ENCODE peak calls at places on chromosome 7, in five cellular contexts. V is stomach, D is suprapubic skin, Z is endothelial cell of umbilical vein, K is cardiac muscle cell. E is an unnamed sample.
A peak's percentile ranks its signal among the peaks of the same experiment; 100 is the strongest.

GRCh38 chr7:138001529-138002095 is at the start of gene CREB3L2:
- DNase-seq in Z (no peak), V (peak; percentile 67), K (peak; percentile 92), D (peak; percentile 87), E (peak; percentile 78)

GRCh38 chr7:86904949-86905834 is 154.3 kb downstream of the ELAPOR2 start:
- DNase-seq in V (no peak), Z (peak; percentile 31), D (no peak), K (no peak), E (peak; percentile 32)

GRCh38 chr7:17134786-17135185 is 163.7 kb upstream of the AHR start:
- DNase-seq in V (no peak), K (no peak), D (no peak), Z (no peak), E (no peak)

GRCh38 chr7:112876877-112877276 is 86.7 kb upstream of the TMEM168 start:
- DNase-seq in K (no peak), V (no peak), D (no peak), Z (no peak), E (no peak)

GRCh38 chr7:74579800-74580685 is 77.5 kb upstream of the GTF2I start:
- DNase-seq in K (peak; percentile 58), Z (no peak), V (peak; percentile 83), D (no peak), E (no peak)

GRCh38 chr7:98826811-98827231 is 43.0 kb downstream of the TMEM130 start:
- DNase-seq in K (no peak), D (no peak), Z (no peak), V (peak; percentile 67), E (peak; percentile 41)

GRCh38 chr7:99693427-99694200 is 13.8 kb upstream of the CYP3A5 start:
- DNase-seq in Z (no peak), K (peak; percentile 78), D (no peak), V (peak; percentile 66), E (peak; percentile 10)

GRCh38 chr7:52547301-52547920 is 488.0 kb upstream of the POM121L12 start:
- DNase-seq in V (no peak), K (no peak), D (no peak), Z (no peak), E (no peak)

GRCh38 chr7:128351296-128352123 is 7.8 kb upstream of the RBM28 start:
- DNase-seq in V (no peak), D (no peak), K (no peak), Z (no peak), E (peak; percentile 64)

GRCh38 chr7:142587578-142588191 is 161.6 kb upstream of the PRSS1 start:
- DNase-seq in K (peak; percentile 59), Z (peak; percentile 66), V (no peak), D (no peak), E (peak; percentile 19)

GRCh38 chr7:44368455-44368854 is 43.1 kb upstream of the CAMK2B start:
- DNase-seq in D (no peak), V (peak; percentile 14), Z (no peak), K (no peak), E (no peak)

GRCh38 chr7:4177001-4177400 is 505.1 kb upstream of the FOXK1 start:
- DNase-seq in V (no peak), K (no peak), D (no peak), Z (no peak), E (no peak)

GRCh38 chr7:127922661-127923060 is 108.6 kb downstream of the LRRC4 start:
- DNase-seq in K (no peak), V (no peak), Z (no peak), D (no peak), E (no peak)

GRCh38 chr7:71198887-71199286 is 66.9 kb downstream of the GALNT17 start:
- DNase-seq in V (no peak), D (no peak), K (no peak), Z (no peak), E (no peak)

GRCh38 chr7:28629216-28629848 is 217.0 kb downstream of the CREB5 start:
- DNase-seq in D (no peak), Z (no peak), K (no peak), V (no peak), E (no peak)

GRCh38 chr7:21568762-21569161 is 25.9 kb downstream of the DNAH11 start:
- DNase-seq in D (no peak), V (no peak), K (peak; percentile 22), Z (peak; percentile 15), E (no peak)

GRCh38 chr7:13217762-13218161 is 530.3 kb downstream of the ARL4A start:
- DNase-seq in K (no peak), V (no peak), Z (peak; percentile 18), D (no peak), E (no peak)

GRCh38 chr7:16531682-16532081 is 5.1 kb downstream of the LRRC72 start:
- DNase-seq in Z (no peak), D (no peak), K (no peak), V (no peak), E (no peak)

GRCh38 chr7:11491811-11492210 is 340.2 kb downstream of the THSD7A start:
- DNase-seq in K (no peak), V (no peak), D (no peak), Z (no peak), E (no peak)

GRCh38 chr7:151705744-151706567 is 171.0 kb downstream of the PRKAG2 start:
- DNase-seq in K (peak; percentile 82), V (no peak), Z (peak; percentile 60), D (no peak), E (peak; percentile 68)

GRCh38 chr7:69801729-69802688 is 203.7 kb downstream of the AUTS2 start:
- DNase-seq in K (no peak), Z (no peak), D (no peak), V (no peak), E (no peak)

GRCh38 chr7:69799048-69799697 is 200.9 kb downstream of the AUTS2 start:
- DNase-seq in D (no peak), Z (no peak), V (no peak), K (no peak), E (no peak)

GRCh38 chr7:69799990-69800389 is 201.7 kb downstream of the AUTS2 start:
- DNase-seq in K (no peak), D (no peak), Z (no peak), V (no peak), E (no peak)

GRCh38 chr7:69803699-69804516 is 205.6 kb downstream of the AUTS2 start:
- DNase-seq in Z (no peak), D (no peak), V (no peak), K (no peak), E (no peak)

GRCh38 chr7:69800495-69800894 is 202.2 kb downstream of the AUTS2 start:
- DNase-seq in K (peak; percentile 76), D (no peak), Z (no peak), V (no peak), E (peak; percentile 67)
- H3K4me1 ChIP-seq in K (peaks cover 57% of the 10 kb centered on the region), D (peaks cover 14% of the 10 kb centered on the region), Z (no peaks in the 10 kb centered on the region), V (peaks cover 16% of the 10 kb centered on the region), E (peaks cover 31% of the 10 kb centered on the region)

GRCh38 chr7:149729983-149730801 is 43.2 kb downstream of the ZNF467 start:
- DNase-seq in Z (no peak), V (no peak), K (no peak), D (no peak), E (peak; percentile 75)
- TF ChIP-seq CTCF in Z (no peak), V (no peak), K (no peak), D (no peak), E (peak; percentile 58)

GRCh38 chr7:75955293-75955938 is 39.0 kb downstream of the TMEM120A start:
- DNase-seq in D (no peak), K (no peak), Z (no peak), V (no peak), E (no peak)
- H3K4me1 ChIP-seq in D (peaks cover 6% of the 10 kb centered on the region), K (peaks cover 10% of the 10 kb centered on the region), Z (peaks cover 7% of the 10 kb centered on the region), V (peaks cover 45% of the 10 kb centered on the region), E (no peaks in the 10 kb centered on the region)

DNA sequence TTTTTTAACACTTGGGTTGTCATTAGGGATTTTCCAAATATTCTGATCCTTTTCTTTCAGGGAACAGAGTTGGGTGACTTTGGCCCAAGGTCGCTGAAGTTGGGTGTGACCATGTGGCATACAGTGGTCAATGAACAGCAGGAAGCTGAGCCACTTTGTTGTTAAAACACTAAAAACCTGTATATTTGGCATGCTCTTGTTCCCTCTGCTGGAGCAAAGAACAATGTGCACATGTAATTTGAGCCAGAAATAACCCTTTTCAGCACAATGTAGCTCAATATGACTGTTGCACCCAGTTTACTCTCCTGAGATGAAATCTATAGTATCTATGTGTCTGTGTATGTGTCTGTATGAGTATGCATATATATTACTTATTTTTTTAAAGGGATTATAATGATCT is 74.9 kb downstream of the ADCYAP1R1 start:
- DNase-seq in D (no peak), V (no peak), Z (peak; percentile 9), K (no peak), E (no peak)
- TF ChIP-seq CTCF in D (no peak), V (no peak), Z (peak; percentile 7), K (peak; percentile 46), E (peak; percentile 18)

DNA sequence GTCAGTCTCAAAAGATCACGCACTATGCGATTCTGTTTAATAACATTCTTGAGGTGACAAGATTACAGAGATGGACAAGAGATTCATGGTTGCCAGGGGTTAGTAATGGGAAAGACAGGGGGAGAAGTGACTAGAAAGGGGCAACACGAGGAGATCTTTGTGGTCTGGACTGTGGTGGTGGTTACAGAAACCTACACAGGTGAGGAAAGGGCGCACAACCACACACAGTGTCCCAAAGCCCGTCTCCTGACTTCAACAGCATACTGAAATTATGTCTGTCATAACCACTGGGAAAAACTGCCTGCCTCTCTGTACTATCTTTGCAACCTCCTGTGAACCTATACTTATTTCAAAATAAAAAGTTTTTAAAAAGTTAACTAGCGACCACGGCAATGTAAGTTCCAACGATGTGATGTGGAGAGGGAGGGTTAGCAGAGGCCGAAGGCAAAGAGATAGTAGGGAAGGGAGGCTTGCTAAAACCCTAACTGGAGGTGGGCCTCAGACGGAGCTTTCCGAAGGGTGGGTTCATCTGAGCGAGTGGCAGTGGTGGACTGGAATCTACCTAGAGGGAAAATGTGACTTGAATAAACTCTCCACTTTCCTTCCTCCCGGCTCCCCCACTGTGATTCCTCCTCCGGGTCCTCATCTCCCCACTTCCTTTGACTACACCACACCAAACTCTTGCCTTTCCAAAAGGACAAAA is 43.7 kb downstream of the GNA12 start:
- DNase-seq in V (no peak), K (no peak), Z (no peak), D (no peak), E (no peak)
- H3K4me1 ChIP-seq in V (peaks cover 37% of the 10 kb centered on the region), K (peaks cover 38% of the 10 kb centered on the region), Z (peaks cover 34% of the 10 kb centered on the region), D (peaks cover 39% of the 10 kb centered on the region), E (peaks cover 7% of the 10 kb centered on the region)

E was measured in BE2C.